ENCODE peak calls at places on chromosome 1, in seven cellular contexts. N, Y, O, X, P, S and K are unnamed samples.

GRCh38 chr1:209155556-209155955 is 428.0 kb upstream of the CAMK1G start:
- DNase-seq in N (no peak), Y (no peak), O (no peak), X (no peak), P (no peak), S (no peak), K (no peak)

GRCh38 chr1:210239295-210240155 is 6.9 kb downstream of the SERTAD4 start:
- DNase-seq in N (no peak), Y (no peak), O (peak; percentile 89), X (no peak), P (no peak), S (no peak), K (peak; percentile 90)

GRCh38 chr1:50417487-50417886 is 5.8 kb downstream of the DMRTA2 start:
- DNase-seq in N (no peak), Y (no peak), O (no peak), X (no peak), P (no peak), S (no peak), K (no peak)

GRCh38 chr1:22582670-22583635 is 19.7 kb downstream of the EPHA8 start:
- DNase-seq in N (no peak), Y (no peak), O (no peak), X (no peak), P (no peak), S (no peak), K (no peak)

GRCh38 chr1:227885648-227886502 is 61.9 kb downstream of the WNT9A start:
- DNase-seq in N (peak; percentile 66), Y (peak; percentile 46), O (peak; percentile 39), X (peak; percentile 58), P (no peak), S (peak; percentile 58), K (peak; percentile 93)

GRCh38 chr1:227749916-227750710 is 14.9 kb downstream of the SNAP47 start:
- DNase-seq in N (peak; percentile 55), Y (no peak), O (no peak), X (peak; percentile 28), P (no peak), S (no peak), K (no peak)

GRCh38 chr1:178388398-178389161 is 108.2 kb downstream of the CLEC20A start:
- DNase-seq in N (no peak), Y (no peak), O (peak; percentile 33), X (no peak), P (no peak), S (no peak), K (no peak)

GRCh38 chr1:41450747-41451285 is 33.7 kb downstream of the EDN2 start:
- DNase-seq in N (no peak), Y (no peak), O (no peak), X (no peak), P (no peak), S (no peak), K (no peak)

GRCh38 chr1:12618661-12619395 is 818 bp upstream of the DHRS3 start:
- DNase-seq in N (peak; percentile 80), Y (peak; percentile 90), O (peak; percentile 71), X (peak; percentile 70), P (no peak), S (peak; percentile 65), K (peak; percentile 95)

GRCh38 chr1:244782056-244782455 is 53.4 kb upstream of the COX20 start:
- DNase-seq in N (no peak), Y (no peak), O (no peak), X (no peak), P (no peak), S (no peak), K (no peak)

GRCh38 chr1:97094257-97094972 is 372.8 kb downstream of the PTBP2 start:
- DNase-seq in N (no peak), Y (no peak), O (peak; percentile 59), X (no peak), P (no peak), S (no peak), K (no peak)

GRCh38 chr1:2438038-2438437 is 25.7 kb upstream of the PEX10 start:
- DNase-seq in N (no peak), Y (peak; percentile 32), O (no peak), X (no peak), P (no peak), S (no peak), K (no peak)

GRCh38 chr1:153510984-153511410 is 24.8 kb downstream of the S100A6 start:
- DNase-seq in N (peak; percentile 84), Y (peak; percentile 91), O (peak; percentile 77), X (peak; percentile 87), P (no peak), S (peak; percentile 86), K (no peak)

GRCh38 chr1:117803318-117803717 is 126.1 kb downstream of the GDAP2 start:
- DNase-seq in N (no peak), Y (no peak), O (peak; percentile 28), X (no peak), P (no peak), S (no peak), K (no peak)

GRCh38 chr1:115595279-115596079 is 46.3 kb upstream of the VANGL1 start:
- DNase-seq in N (peak; percentile 87), Y (peak; percentile 82), O (peak; percentile 92), X (peak; percentile 77), P (peak; percentile 68), S (peak; percentile 82), K (no peak)

GRCh38 chr1:234618726-234619049 is 8.7 kb upstream of the IRF2BP2 start:
- DNase-seq in N (no peak), Y (no peak), O (no peak), X (no peak), P (no peak), S (no peak), K (peak; percentile 19)

GRCh38 chr1:99590578-99591209 is 55.2 kb upstream of the PALMD start:
- DNase-seq in N (peak; percentile 60), Y (no peak), O (peak; percentile 77), X (no peak), P (no peak), S (no peak), K (no peak)

GRCh38 chr1:186760426-186760825 is 68.3 kb upstream of the PLA2G4A start:
- DNase-seq in N (no peak), Y (no peak), O (no peak), X (no peak), P (no peak), S (no peak), K (no peak)

GRCh38 chr1:201499795-201500669 is 6.9 kb downstream of the CSRP1 start:
- DNase-seq in N (peak; percentile 47), Y (no peak), O (no peak), X (no peak), P (no peak), S (no peak), K (no peak)

GRCh38 chr1:80447533-80447932 is 1353.2 kb upstream of the ADGRL2 start:
- DNase-seq in N (no peak), Y (no peak), O (no peak), X (no peak), P (no peak), S (no peak), K (no peak)

GRCh38 chr1:149884433-149885363 is 14.7 kb upstream of the BOLA1 start:
- DNase-seq in N (no peak), Y (peak; percentile 27), O (peak; percentile 37), X (no peak), P (no peak), S (no peak), K (no peak)

GRCh38 chr1:237470712-237471310 is 419.9 kb downstream of the ZP4 start:
- DNase-seq in N (peak; percentile 47), Y (no peak), O (no peak), X (no peak), P (no peak), S (peak; percentile 50), K (no peak)

GRCh38 chr1:154328318-154329151 is 3.2 kb downstream of the ATP8B2 start:
- DNase-seq in N (peak; percentile 90), Y (peak; percentile 83), O (peak; percentile 42), X (peak; percentile 92), P (no peak), S (peak; percentile 84), K (peak; percentile 96)

GRCh38 chr1:27418326-27418761 is 25.9 kb downstream of the GPR3 start:
- DNase-seq in N (peak; percentile 69), Y (peak; percentile 60), O (peak; percentile 94), X (peak; percentile 62), P (no peak), S (peak; percentile 71), K (no peak)

DNA sequence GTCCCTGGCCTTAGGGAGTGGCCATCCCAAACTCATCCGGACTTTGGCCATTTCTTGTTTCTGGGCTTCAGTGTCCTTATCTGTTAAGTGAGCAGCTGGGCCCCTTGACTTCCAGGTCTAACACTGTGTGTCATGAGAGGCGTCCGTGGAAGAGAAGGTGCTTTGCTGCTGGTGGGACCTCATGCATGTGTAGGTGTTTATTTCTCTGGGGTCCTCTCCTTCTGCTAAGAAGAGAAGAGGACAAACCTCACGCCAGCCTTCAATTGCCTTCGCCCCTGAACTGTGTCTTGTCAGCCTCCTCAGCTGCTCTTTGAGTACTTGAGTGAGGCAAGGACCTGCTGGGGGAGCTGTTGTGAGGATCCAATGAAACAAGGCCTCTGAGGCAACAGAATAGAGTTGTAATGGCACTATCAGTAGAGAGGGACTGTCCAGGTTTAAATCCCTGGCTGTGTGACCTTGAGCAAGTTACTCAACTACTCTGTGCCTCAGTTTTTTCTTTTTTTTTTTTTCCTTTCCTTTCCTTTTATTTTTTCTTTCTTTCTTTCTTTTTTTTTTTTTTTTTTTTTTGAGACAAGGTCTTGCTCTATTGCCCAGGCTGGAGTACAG is 72.4 kb downstream of the RUNX3 start:
- DNase-seq in N (no peak), Y (no peak), O (no peak), X (no peak), P (no peak), S (no peak), K (no peak)
- TF ChIP-seq CTCF in N (no peak), Y (no peak), O (no peak), X (no peak), P (peak; percentile 0), S (no peak), K (no peak)

GRCh38 chr1:35452086-35452485 is 105.1 kb downstream of the KIAA0319L start:
- DNase-seq in N (peak; percentile 60), Y (peak; percentile 24), O (peak; percentile 93), X (peak; percentile 75), P (no peak), S (peak; percentile 59), K (no peak)

GRCh38 chr1:35454175-35454574 is 103.0 kb downstream of the KIAA0319L start:
- DNase-seq in N (no peak), Y (no peak), O (no peak), X (no peak), P (no peak), S (no peak), K (no peak)

GRCh38 chr1:35449334-35450008 is 107.7 kb downstream of the KIAA0319L start:
- DNase-seq in N (no peak), Y (no peak), O (peak; percentile 98), X (no peak), P (no peak), S (no peak), K (no peak)

GRCh38 chr1:35448344-35448801 is 108.8 kb downstream of the KIAA0319L start:
- DNase-seq in N (no peak), Y (peak; percentile 24), O (peak; percentile 99), X (no peak), P (no peak), S (peak; percentile 49), K (no peak)

GRCh38 chr1:35451125-35451528 is 106.1 kb downstream of the KIAA0319L start:
- DNase-seq in N (peak; percentile 83), Y (peak; percentile 79), O (peak; percentile 87), X (peak; percentile 86), P (peak; percentile 25), S (peak; percentile 87), K (peak; percentile 94)
- H3K27ac ChIP-seq in N (no peak overlapping the region), Y (no peak overlapping the region), O (no peak overlapping the region), X (peak overlapping the region; percentile 57), P (no peak overlapping the region), S (peak overlapping the region; percentile 56), K (peak overlapping the region; percentile 38)

GRCh38 chr1:10699470-10699835 is 97.0 kb downstream of the CASZ1 start:
- DNase-seq in N (no peak), Y (no peak), O (no peak), X (no peak), P (no peak), S (no peak), K (no peak)
- H3K27me3 ChIP-seq in N (no peaks in the 10 kb centered on the region), Y (no peaks in the 10 kb centered on the region), O (no peaks in the 10 kb centered on the region), X (no peaks in the 10 kb centered on the region), P (peaks cover 3% of the 10 kb centered on the region), S (no peaks in the 10 kb centered on the region), K (no peaks in the 10 kb centered on the region)

GRCh38 chr1:205523891-205524793 is 19.7 kb downstream of the CDK18 start:
- DNase-seq in N (peak; percentile 76), Y (peak; percentile 89), O (peak; percentile 68), X (peak; percentile 73), P (peak; percentile 63), S (peak; percentile 80), K (no peak)
- TF ChIP-seq CTCF in N (peak; percentile 86), Y (peak; percentile 67), O (peak; percentile 74), X (peak; percentile 76), P (peak; percentile 73), S (peak; percentile 38), K (peak; percentile 79)